ENCODE peak calls at places on chromosomes 1 and 21, in eight cellular contexts. M is fibroblast of the aortic adventitia, Q is AG09309, H is breast epithelium, G is dorsolateral prefrontal cortex, D is esophagus muscularis mucosa, Z is IMR-90, N is heart right ventricle. S is an unnamed sample.
A peak's percentile ranks its signal among the peaks of the same experiment; 100 is the strongest.

GRCh38 chr21:35995522-35996088 is 64.7 kb downstream of the SETD4 start:
- DNase-seq in M (no peak), Q (no peak), H (no peak), G (no peak), D (no peak), Z (no peak), N (no peak), S (no peak)

GRCh38 chr1:8095584-8095983 is 69.5 kb upstream of the ERRFI1 start:
- DNase-seq in M (no peak), Q (no peak), H (no peak), G (no peak), D (no peak), Z (no peak), N (no peak), S (no peak)

GRCh38 chr1:110309139-110309538 is 30.0 kb upstream of the RBM15 start:
- DNase-seq in M (peak; percentile 43), Q (no peak), H (no peak), G (no peak), D (no peak), Z (peak; percentile 64), N (no peak), S (no peak)

GRCh38 chr1:50271968-50272578 is 151.2 kb downstream of the DMRTA2 start:
- DNase-seq in M (no peak), Q (no peak), H (no peak), G (no peak), D (no peak), Z (no peak), N (peak; percentile 33), S (no peak)

GRCh38 chr1:1540015-1540816 is at the start of gene TMEM240:
- DNase-seq in M (peak; percentile 66), Q (peak; percentile 17), H (peak; percentile 44), G (peak; percentile 80), D (peak; percentile 93), Z (peak; percentile 69), N (peak; percentile 87), S (peak; percentile 42)

GRCh38 chr1:235331391-235331790 is 3.0 kb downstream of the GGPS1 start:
- DNase-seq in M (no peak), Q (no peak), H (no peak), G (no peak), D (no peak), Z (no peak), N (no peak), S (no peak)

GRCh38 chr1:45155423-45155822 is 51.0 kb downstream of the ZSWIM5 start:
- DNase-seq in M (no peak), Q (no peak), H (no peak), G (no peak), D (no peak), Z (no peak), N (no peak), S (no peak)

GRCh38 chr1:21706151-21706835 is 37.1 kb upstream of the RAP1GAP start:
- DNase-seq in M (peak; percentile 38), Q (peak; percentile 10), H (no peak), G (no peak), D (no peak), Z (peak; percentile 43), N (no peak), S (no peak)

GRCh38 chr1:82160036-82160435 is 359.3 kb downstream of the ADGRL2 start:
- DNase-seq in M (peak; percentile 68), Q (no peak), H (no peak), G (no peak), D (no peak), Z (peak; percentile 67), N (no peak), S (peak; percentile 38)

GRCh38 chr1:27522860-27523665 is 33.1 kb upstream of the WASF2 start:
- DNase-seq in M (peak; percentile 51), Q (no peak), H (no peak), G (no peak), D (no peak), Z (no peak), N (peak; percentile 69), S (no peak)

GRCh38 chr1:37478451-37478871 is 4.1 kb downstream of the ZC3H12A start:
- DNase-seq in M (peak; percentile 40), Q (peak; percentile 58), H (no peak), G (no peak), D (no peak), Z (peak; percentile 77), N (no peak), S (no peak)

DNA sequence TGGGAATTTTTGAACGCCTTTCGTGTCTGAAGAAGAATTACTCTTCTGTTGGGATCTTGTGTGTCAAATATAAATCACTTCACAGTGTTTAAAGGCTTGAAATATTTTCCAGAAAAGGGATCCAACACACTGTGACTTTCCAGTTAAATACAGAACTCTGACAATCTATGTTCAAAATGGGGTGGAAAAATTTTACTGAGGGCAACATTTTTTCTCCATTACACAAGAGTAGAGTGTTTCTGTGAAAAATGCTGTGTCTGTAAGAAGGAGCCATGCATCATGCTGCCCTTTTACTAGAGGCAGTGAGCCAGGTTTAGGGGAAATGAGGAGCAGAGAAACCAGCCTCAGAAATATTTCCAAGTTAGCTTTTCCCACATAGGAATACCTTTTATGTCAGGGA is 86.5 kb downstream of the VPS13D start:
- DNase-seq in M (peak; percentile 61), Q (no peak), H (no peak), G (no peak), D (no peak), Z (peak; percentile 23), N (no peak), S (no peak)
- TF ChIP-seq CTCF in M (no peak), Q (no peak), H (no peak), G (no peak), D (no peak), Z (no peak), N (no peak), S (no peak)

DNA sequence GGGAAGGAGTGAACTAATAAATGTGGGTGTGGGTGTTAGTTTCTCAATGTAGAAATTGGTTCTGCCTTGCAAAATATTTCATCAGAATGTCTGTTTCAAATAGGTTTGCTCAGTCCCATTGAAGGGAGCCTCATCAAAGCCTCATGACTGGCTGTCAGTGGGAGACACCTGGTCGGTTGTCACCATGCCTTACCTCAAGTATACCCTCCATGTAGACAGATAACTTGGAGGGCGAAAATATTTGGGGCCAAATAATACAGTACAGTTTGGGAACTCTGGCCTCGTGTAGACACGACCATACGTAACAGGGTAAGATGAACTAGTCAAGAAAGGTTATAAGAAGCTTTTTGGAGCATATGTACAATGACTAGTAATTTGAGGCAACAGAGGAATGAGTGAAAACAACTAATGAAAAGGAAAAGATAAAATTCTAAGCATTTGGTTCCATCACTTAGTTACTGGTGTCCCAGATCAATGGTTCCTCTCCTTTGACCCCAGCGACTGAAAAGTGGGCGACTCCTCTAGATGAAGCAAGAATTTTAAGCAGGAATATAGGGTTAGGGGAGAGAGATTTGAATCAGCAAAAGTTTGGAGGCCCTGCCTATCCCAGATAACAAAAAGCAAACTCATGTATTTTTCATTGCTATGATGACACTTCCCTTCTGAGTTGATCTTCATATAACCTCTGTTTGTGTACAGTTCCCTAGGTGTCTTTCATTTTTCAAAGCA is 163.9 kb downstream of the LRRC40 start:
- DNase-seq in M (no peak), Q (no peak), H (no peak), G (no peak), D (no peak), Z (no peak), N (no peak), S (no peak)
- H3K4me3 ChIP-seq in M (no peak overlapping the region), Q (no peak overlapping the region), H (no peak overlapping the region), G (no peak overlapping the region), D (no peak overlapping the region), Z (no peak overlapping the region), N (no peak overlapping the region), S (no peak overlapping the region)

GRCh38 chr1:6600410-6601048 is 2.1 kb downstream of the KLHL21 start:
- DNase-seq in M (peak; percentile 34), Q (no peak), H (no peak), G (no peak), D (no peak), Z (peak; percentile 27), N (no peak), S (no peak)

GRCh38 chr1:6601865-6602668 is 602 bp downstream of the KLHL21 start:
- DNase-seq in M (peak; percentile 56), Q (no peak), H (no peak), G (peak; percentile 53), D (no peak), Z (peak; percentile 59), N (peak; percentile 60), S (no peak)

GRCh38 chr1:6599141-6599975 is 3.3 kb downstream of the KLHL21 start:
- DNase-seq in M (no peak), Q (no peak), H (no peak), G (no peak), D (no peak), Z (no peak), N (no peak), S (no peak)

GRCh38 chr1:6602669-6603423 is at the start of gene KLHL21:
- DNase-seq in M (peak; percentile 82), Q (no peak), H (peak; percentile 90), G (peak; percentile 87), D (peak; percentile 95), Z (peak; percentile 86), N (peak; percentile 92), S (peak; percentile 33)

GRCh38 chr1:6601049-6601864 is 1.4 kb downstream of the KLHL21 start:
- DNase-seq in M (peak; percentile 96), Q (peak; percentile 76), H (peak; percentile 90), G (peak; percentile 63), D (peak; percentile 96), Z (peak; percentile 97), N (peak; percentile 60), S (peak; percentile 80)
- TF ChIP-seq CTCF in M (no peak), Q (no peak), H (no peak), G (no peak), D (no peak), Z (no peak), N (no peak), S (peak; percentile 11)

DNA sequence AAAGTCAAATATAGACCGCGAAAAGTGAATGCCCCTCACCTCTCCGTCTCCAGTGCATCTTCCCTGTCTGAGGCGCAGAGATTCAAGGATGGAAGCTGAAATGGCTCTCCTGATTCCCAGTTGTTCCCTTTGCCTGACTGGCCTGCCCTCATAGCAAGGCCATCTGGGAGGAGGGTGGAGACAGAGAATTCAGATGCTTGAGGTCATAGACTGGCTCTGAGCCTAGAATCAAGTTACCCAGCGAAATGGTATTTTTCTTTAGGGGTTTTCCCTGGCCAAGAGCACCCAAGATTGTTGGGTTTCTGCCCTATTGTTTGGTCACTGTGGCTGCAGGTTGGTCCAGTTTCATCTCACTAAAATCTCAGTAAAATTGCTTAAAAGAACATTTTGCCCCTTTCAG is 7.2 kb downstream of the METTL13 start:
- DNase-seq in M (peak; percentile 94), Q (peak; percentile 51), H (no peak), G (no peak), D (no peak), Z (peak; percentile 88), N (no peak), S (peak; percentile 60)
- H3K4me3 ChIP-seq in M (no peak overlapping the region), Q (no peak overlapping the region), H (no peak overlapping the region), G (no peak overlapping the region), D (no peak overlapping the region), Z (no peak overlapping the region), N (no peak overlapping the region), S (no peak overlapping the region)

GRCh38 chr1:217630711-217631591 is at the start of the genes GPATCH2 and SPATA17:
- DNase-seq in M (peak; percentile 94), Q (peak; percentile 73), H (peak; percentile 67), G (peak; percentile 70), D (peak; percentile 96), Z (peak; percentile 90), N (peak; percentile 68), S (peak; percentile 82)
- TF ChIP-seq CTCF in M (peak; percentile 40), Q (peak; percentile 36), H (peak; percentile 57), G (peak; percentile 44), D (peak; percentile 17), Z (peak; percentile 36), N (peak; percentile 62), S (peak; percentile 42)

GRCh38 chr1:58858344-58858673 is 74.5 kb upstream of the JUN start:
- DNase-seq in M (peak; percentile 27), Q (no peak), H (no peak), G (no peak), D (no peak), Z (peak; percentile 60), N (no peak), S (no peak)
- H3K4me3 ChIP-seq in M (no peak overlapping the region), Q (no peak overlapping the region), H (no peak overlapping the region), G (no peak overlapping the region), D (no peak overlapping the region), Z (no peak overlapping the region), N (no peak overlapping the region), S (no peak overlapping the region)